ENCODE peak calls at places on chromosomes 13 and 19, in eight cellular contexts. V is lung, Z is astrocyte, J is transverse colon, I is A549, L is psoas muscle, O is uterus, K is right atrium auricular region. F is an unnamed sample. For H3K4me1, the result is how much of the 10 kb centered on the place peaks cover.

GRCh38 chr13:46062190-46062589 is 9.6 kb upstream of the ZC3H13 start:
- DNase-seq in V (no peak), Z (no peak), J (no peak), I (peak), L (no peak), O (no peak), K (no peak), F (no peak)

GRCh38 chr13:30355405-30355741 is 48.0 kb upstream of the KATNAL1 start:
- DNase-seq in V (no peak), Z (no peak), J (no peak), I (no peak), L (no peak), O (no peak), K (no peak), F (peak)

GRCh38 chr13:103795892-103796478 is 729.8 kb upstream of the SLC10A2 start:
- DNase-seq in V (no peak), Z (no peak), J (no peak), I (no peak), L (no peak), O (no peak), K (no peak), F (no peak)

GRCh38 chr19:4913996-4914735 is 4.9 kb downstream of the UHRF1 start:
- DNase-seq in V (no peak), Z (peak), J (peak), I (no peak), L (no peak), O (no peak), K (no peak), F (no peak)

GRCh38 chr13:80030491-80030890 is 310.4 kb downstream of the SPRY2 start:
- DNase-seq in V (peak), Z (no peak), J (peak), I (peak), L (no peak), O (no peak), K (no peak), F (no peak)

GRCh38 chr19:30690935-30691505 is 318.8 kb downstream of the ZNF536 start:
- DNase-seq in V (no peak), Z (no peak), J (no peak), I (no peak), L (no peak), O (no peak), K (no peak), F (no peak)

GRCh38 chr13:96672016-96672415 is 322.3 kb downstream of the OXGR1 start:
- DNase-seq in V (no peak), Z (no peak), J (no peak), I (no peak), L (no peak), O (no peak), K (no peak), F (no peak)

GRCh38 chr13:37956536-37956935 is 87.0 kb upstream of the TRPC4 start:
- DNase-seq in V (no peak), Z (no peak), J (no peak), I (no peak), L (no peak), O (no peak), K (no peak), F (no peak)

GRCh38 chr19:29568036-29568788 is 37.9 kb upstream of the POP4 start:
- DNase-seq in V (no peak), Z (no peak), J (no peak), I (no peak), L (no peak), O (no peak), K (no peak), F (no peak)

GRCh38 chr19:55418185-55418584 is 10.6 kb upstream of the UBE2S start:
- DNase-seq in V (peak), Z (peak), J (peak), I (peak), L (no peak), O (peak), K (no peak), F (peak)

GRCh38 chr19:16372065-16372915 is 47.7 kb downstream of the KLF2 start:
- DNase-seq in V (no peak), Z (no peak), J (no peak), I (no peak), L (no peak), O (no peak), K (no peak), F (no peak)

GRCh38 chr13:48542581-48543341 is 9.9 kb upstream of the RCBTB2 start:
- DNase-seq in V (no peak), Z (peak), J (peak), I (no peak), L (peak), O (peak), K (peak), F (peak)

GRCh38 chr13:76879211-76879875 is 6.9 kb downstream of the KCTD12 start:
- DNase-seq in V (peak), Z (peak), J (peak), I (no peak), L (peak), O (peak), K (peak), F (peak)

GRCh38 chr13:81116461-81117282 is 775.7 kb upstream of the SPRY2 start:
- DNase-seq in V (no peak), Z (no peak), J (no peak), I (no peak), L (no peak), O (no peak), K (no peak), F (no peak)

GRCh38 chr13:104246955-104247354 is 1180.7 kb upstream of the SLC10A2 start:
- DNase-seq in V (no peak), Z (no peak), J (no peak), I (no peak), L (no peak), O (no peak), K (no peak), F (no peak)

GRCh38 chr19:39197808-39198207 is 1.0 kb downstream of the NCCRP1 start:
- DNase-seq in V (no peak), Z (no peak), J (no peak), I (no peak), L (no peak), O (no peak), K (no peak), F (no peak)

GRCh38 chr13:22740264-22740663 is 440.5 kb upstream of the SGCG start:
- DNase-seq in V (no peak), Z (no peak), J (no peak), I (peak), L (no peak), O (no peak), K (no peak), F (no peak)

GRCh38 chr13:48637601-48638000 is 16.1 kb upstream of the CYSLTR2 start:
- DNase-seq in V (no peak), Z (no peak), J (no peak), I (no peak), L (no peak), O (no peak), K (no peak), F (no peak)

GRCh38 chr19:38675611-38676010 is 28.2 kb downstream of the ACTN4 start:
- DNase-seq in V (no peak), Z (no peak), J (no peak), I (no peak), L (no peak), O (no peak), K (no peak), F (no peak)

GRCh38 chr19:6720369-6721112 is at the start of gene C3:
- DNase-seq in V (peak), Z (no peak), J (no peak), I (peak), L (peak), O (peak), K (peak), F (peak)

GRCh38 chr19:43766755-43767043 is 11.9 kb upstream of the SMG9 start:
- DNase-seq in V (no peak), Z (no peak), J (no peak), I (no peak), L (no peak), O (no peak), K (no peak), F (no peak)

GRCh38 chr19:43768273-43769050 is 12.3 kb downstream of the KCNN4 start:
- DNase-seq in V (no peak), Z (no peak), J (peak), I (no peak), L (peak), O (no peak), K (peak), F (peak)

GRCh38 chr19:43767316-43767715 is 12.6 kb upstream of the SMG9 start:
- DNase-seq in V (no peak), Z (no peak), J (no peak), I (no peak), L (no peak), O (no peak), K (no peak), F (no peak)

GRCh38 chr19:43767818-43768217 is 13.0 kb downstream of the KCNN4 start:
- DNase-seq in V (no peak), Z (no peak), J (no peak), I (no peak), L (no peak), O (no peak), K (no peak), F (no peak)

DNA sequence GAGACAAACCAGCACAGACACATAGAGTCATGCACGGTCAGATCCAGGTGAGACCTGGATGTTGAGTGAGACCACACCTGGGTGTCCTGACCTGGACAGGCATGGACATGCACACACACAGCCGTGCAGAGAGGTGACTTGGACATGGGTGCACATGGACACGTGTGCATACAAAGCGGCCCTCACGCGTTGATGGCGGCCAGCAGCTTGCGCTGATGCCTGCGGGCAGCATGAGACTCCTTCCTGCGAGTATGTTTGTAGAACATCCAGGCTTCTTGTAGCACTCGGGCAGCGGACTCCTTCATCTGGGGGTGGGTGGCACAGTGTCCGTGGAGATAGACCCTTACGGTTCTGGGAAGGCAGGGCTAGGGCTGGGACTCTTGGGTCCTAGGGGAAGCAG is 11.5 kb downstream of the KCNN4 start:
- DNase-seq in V (no peak), Z (no peak), J (no peak), I (no peak), L (no peak), O (no peak), K (no peak), F (no peak)
- H3K4me1 ChIP-seq in V (under half), Z (under half), J (half or more), I (under half), L (under half), O (under half), K (under half), F (under half)

GRCh38 chr19:45514376-45515051 is 7.2 kb downstream of the VASP start:
- DNase-seq in V (no peak), Z (no peak), J (peak), I (peak), L (no peak), O (no peak), K (no peak), F (peak)
- H3K4me1 ChIP-seq in V (under half), Z (under half), J (half or more), I (half or more), L (under half), O (under half), K (half or more), F (half or more)

GRCh38 chr19:46718934-46719551 is 2.1 kb upstream of the PRKD2 start:
- DNase-seq in V (no peak), Z (no peak), J (no peak), I (no peak), L (no peak), O (no peak), K (no peak), F (no peak)

GRCh38 chr19:46721269-46722003 is 4.5 kb upstream of the PRKD2 start:
- DNase-seq in V (no peak), Z (no peak), J (no peak), I (no peak), L (no peak), O (no peak), K (no peak), F (no peak)

GRCh38 chr19:46718157-46718933 is 1.4 kb upstream of the PRKD2 start:
- DNase-seq in V (no peak), Z (no peak), J (peak), I (peak), L (no peak), O (no peak), K (no peak), F (peak)

GRCh38 chr19:46720516-46721239 is 3.8 kb upstream of the PRKD2 start:
- DNase-seq in V (no peak), Z (no peak), J (no peak), I (no peak), L (no peak), O (no peak), K (no peak), F (no peak)

DNA sequence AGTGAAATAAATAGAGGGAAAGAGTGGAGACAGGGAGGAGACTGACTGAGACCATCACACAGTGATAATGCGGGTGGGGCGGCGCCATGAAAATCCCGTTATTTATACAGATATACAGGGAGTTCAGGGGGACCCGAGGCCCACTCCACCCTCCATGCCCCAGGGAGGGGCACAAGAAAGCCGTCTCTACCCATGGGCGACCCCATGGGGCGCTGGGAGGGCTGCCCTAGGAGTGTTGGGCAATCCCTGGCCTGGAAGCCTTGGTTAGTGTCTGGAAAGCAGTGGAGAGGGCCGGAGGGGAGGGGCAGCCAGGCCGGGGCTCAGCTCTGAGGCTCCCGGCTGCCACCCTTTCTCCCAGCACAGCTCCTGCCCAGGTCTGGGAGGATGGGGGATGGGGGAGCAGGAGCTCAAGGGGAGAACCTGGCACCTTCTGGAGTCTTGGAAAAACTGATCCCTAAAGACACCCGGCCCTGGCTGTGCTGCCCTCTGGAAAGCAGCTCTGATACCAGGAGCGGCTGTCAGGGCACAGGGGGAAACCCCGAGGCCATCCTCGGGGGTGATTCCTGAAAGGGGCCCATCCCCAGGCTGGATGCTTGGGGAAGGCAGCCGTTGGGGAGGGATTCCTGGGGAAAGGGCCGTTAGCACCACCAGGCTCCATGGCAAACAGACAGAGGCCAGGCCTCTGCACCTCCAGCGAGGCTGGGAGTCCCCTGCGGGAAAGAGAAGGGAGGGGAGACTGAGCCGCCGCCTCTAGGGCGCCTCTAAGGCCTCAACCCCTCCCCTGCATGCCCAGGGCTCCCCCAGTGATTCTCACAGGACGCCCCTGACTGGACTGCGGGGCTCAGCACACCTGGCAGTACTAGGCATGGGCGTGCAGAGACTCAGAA is 3.0 kb upstream of the PRKD2 start:
- DNase-seq in V (no peak), Z (no peak), J (no peak), I (no peak), L (no peak), O (no peak), K (no peak), F (no peak)
- H3K4me1 ChIP-seq in V (under half), Z (under half), J (under half), I (under half), L (under half), O (under half), K (under half), F (under half)

DNA sequence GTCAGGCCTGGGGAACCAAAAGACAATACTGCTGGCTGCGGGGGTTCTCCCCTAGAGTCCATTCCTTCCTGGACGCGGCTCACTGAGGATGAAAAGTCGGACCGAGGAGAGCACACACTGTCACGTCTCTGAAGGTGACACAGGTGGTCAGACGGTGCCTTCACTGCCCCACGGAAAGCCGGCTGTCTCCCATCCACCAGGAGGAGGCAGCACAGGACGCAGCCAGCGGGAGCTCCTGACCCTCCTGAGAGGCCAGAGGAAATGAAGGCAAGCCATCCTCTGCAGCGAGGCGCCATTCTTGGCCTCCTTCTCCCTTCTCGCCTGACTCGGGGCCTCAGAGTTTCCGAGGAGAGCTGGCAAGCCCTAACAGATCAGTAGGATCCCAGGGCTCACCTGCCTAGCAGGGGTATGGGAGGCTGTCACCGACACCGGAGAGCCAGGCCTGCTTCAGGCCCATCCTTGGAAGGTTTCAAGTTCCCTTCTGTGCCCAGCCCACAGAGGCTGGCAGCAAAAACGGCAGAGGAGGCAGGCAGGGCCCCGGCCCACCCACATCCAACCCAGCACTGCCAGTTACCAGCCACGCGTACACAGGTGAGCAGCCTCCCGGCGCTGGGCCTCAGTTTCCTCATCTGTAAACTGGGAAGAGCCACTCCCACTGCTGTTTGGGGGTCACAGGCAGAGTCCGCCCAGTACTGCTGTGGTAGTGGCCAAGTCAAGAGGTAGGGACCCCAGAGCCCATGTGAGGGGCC is 4.5 kb downstream of the REXO1 start:
- DNase-seq in V (no peak), Z (no peak), J (no peak), I (no peak), L (no peak), O (no peak), K (no peak), F (no peak)
- H3K4me1 ChIP-seq in V (under half), Z (under half), J (half or more), I (under half), L (half or more), O (under half), K (half or more), F (half or more)

GRCh38 chr19:34618410-34618809 is 58.5 kb downstream of the SCGB2B2 start:
- DNase-seq in V (no peak), Z (no peak), J (no peak), I (no peak), L (no peak), O (no peak), K (no peak), F (no peak)
- H3K4me1 ChIP-seq in V (under half), Z (under half), J (under half), I (under half), L (under half), O (under half), K (under half), F (under half)

DNA sequence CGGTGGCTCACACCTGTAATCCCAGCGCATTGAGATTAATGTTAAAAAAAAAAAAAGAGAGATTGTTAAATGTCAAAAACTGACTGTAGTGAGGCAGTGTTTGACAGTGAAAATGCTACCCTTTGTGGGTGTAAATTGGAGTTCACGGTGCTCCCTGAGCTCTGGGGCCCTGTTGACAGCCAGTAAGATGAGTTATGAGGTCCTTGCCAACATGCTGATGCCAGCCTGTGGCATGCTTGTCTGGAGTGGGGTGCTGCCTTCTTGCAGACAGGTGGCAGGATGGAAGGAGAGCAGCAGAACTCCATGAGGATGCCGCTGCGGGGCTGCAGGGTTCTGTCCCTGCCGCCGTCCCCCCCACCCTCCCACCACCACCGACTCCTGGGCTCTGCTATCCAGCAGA is 25.9 kb downstream of the PRAM1 start:
- DNase-seq in V (no peak), Z (no peak), J (no peak), I (no peak), L (no peak), O (no peak), K (no peak), F (no peak)
- H3K4me1 ChIP-seq in V (under half), Z (under half), J (under half), I (under half), L (under half), O (under half), K (under half), F (under half)